ENCODE peak calls at places on chromosomes 3 and 15, in four cellular contexts. B is cardiac muscle cell; M is activated T-helper 1 cell treated with Interleukin-2 at 50 U/mL for 16 hours; O is stimulated activated CD4-positive, alpha-beta T cell treated with anti-CD3 and anti-CD28 coated beads, Interleukin-4, amount 100 ng/mL, for 24 hours. N is an unnamed sample.

GRCh38 chr15:48052871-48053383 is 67.9 kb upstream of the SLC24A5 start:
- DNase-seq in B (no peak), M (no peak), O (no peak), N (no peak)

GRCh38 chr3:188026191-188026968 is 127.6 kb upstream of the LPP start:
- DNase-seq in B (no peak), M (no peak), O (no peak), N (no peak)

GRCh38 chr3:48845170-48845569 is 2.5 kb downstream of the PRKAR2A start:
- DNase-seq in B (no peak), M (no peak), O (no peak), N (no peak)

GRCh38 chr15:58065011-58065444 is 483 bp downstream of the ALDH1A2 start:
- DNase-seq in B (peak), M (no peak), O (no peak), N (peak)

GRCh38 chr3:78994174-78995027 is 773.4 kb downstream of the ROBO1 start:
- DNase-seq in B (no peak), M (no peak), O (no peak), N (no peak)

GRCh38 chr3:150605998-150606641 is 3.0 kb downstream of the SELENOT start:
- DNase-seq in B (no peak), M (no peak), O (no peak), N (peak)

GRCh38 chr3:34263014-34263714 is 464.7 kb downstream of the PDCD6IP start:
- DNase-seq in B (no peak), M (no peak), O (no peak), N (no peak)

GRCh38 chr15:94526071-94526689 is 294.8 kb downstream of the MCTP2 start:
- DNase-seq in B (no peak), M (no peak), O (no peak), N (no peak)

GRCh38 chr3:113092746-113093145 is 102.0 kb downstream of the GTPBP8 start:
- DNase-seq in B (no peak), M (no peak), O (no peak), N (no peak)

GRCh38 chr3:107806021-107806420 is 283.3 kb downstream of the BBX start:
- DNase-seq in B (no peak), M (no peak), O (no peak), N (no peak)

GRCh38 chr3:185750702-185751101 is 74.1 kb downstream of the IGF2BP2 start:
- DNase-seq in B (no peak), M (no peak), O (no peak), N (no peak)

GRCh38 chr3:24457719-24458118 is 36.9 kb downstream of the THRB start:
- DNase-seq in B (no peak), M (no peak), O (no peak), N (no peak)

N was measured in activated CD4-positive, alpha-beta memory T cell treated with anti-CD3 and anti-CD28 coated beads for 36 hours.